ENCODE peak calls at places on chromosomes 5 and 9, in eight cellular contexts. Y, F, B, E, R, A, D and U are unnamed samples.

GRCh38 chr5:36958612-36959011 is 82.0 kb downstream of the NIPBL start:
- DNase-seq in Y (no peak), F (no peak), B (no peak), E (no peak), R (no peak), A (no peak), D (no peak), U (no peak)

GRCh38 chr5:79990598-79991507 is at the start of gene MTX3:
- DNase-seq in Y (peak), F (peak), B (peak), E (peak), R (peak), A (peak), D (peak), U (peak)

GRCh38 chr5:123455640-123456039 is 32.4 kb upstream of the CEP120 start:
- DNase-seq in Y (no peak), F (no peak), B (no peak), E (no peak), R (no peak), A (no peak), D (no peak), U (no peak)

GRCh38 chr9:75918154-75918553 is 27.7 kb downstream of the PCSK5 start:
- DNase-seq in Y (no peak), F (no peak), B (no peak), E (no peak), R (no peak), A (no peak), D (no peak), U (no peak)

GRCh38 chr5:66717455-66718373 is 121.5 kb downstream of the MAST4 start:
- DNase-seq in Y (no peak), F (no peak), B (no peak), E (no peak), R (no peak), A (no peak), D (peak), U (no peak)

GRCh38 chr9:129493002-129493713 is 127.7 kb downstream of the C9orf50 start:
- DNase-seq in Y (no peak), F (no peak), B (no peak), E (no peak), R (no peak), A (no peak), D (no peak), U (no peak)

GRCh38 chr9:69762527-69762926 is 2.7 kb upstream of the PTAR1 start:
- DNase-seq in Y (no peak), F (no peak), B (no peak), E (no peak), R (no peak), A (no peak), D (no peak), U (no peak)

GRCh38 chr9:129568560-129569505 is 52.1 kb downstream of the C9orf50 start:
- DNase-seq in Y (peak), F (peak), B (peak), E (peak), R (peak), A (peak), D (peak), U (no peak)

GRCh38 chr5:148125641-148126040 is 42.7 kb upstream of the SPINK14 start:
- DNase-seq in Y (no peak), F (no peak), B (no peak), E (no peak), R (no peak), A (no peak), D (peak), U (no peak)

GRCh38 chr5:123454236-123454911 is 31.2 kb upstream of the CEP120 start:
- DNase-seq in Y (no peak), F (no peak), B (no peak), E (no peak), R (no peak), A (no peak), D (no peak), U (no peak)

GRCh38 chr5:38403407-38403806 is 145.0 kb downstream of the EGFLAM start:
- DNase-seq in Y (no peak), F (no peak), B (no peak), E (no peak), R (no peak), A (no peak), D (no peak), U (no peak)

GRCh38 chr5:38329132-38329715 is 70.9 kb downstream of the EGFLAM start:
- DNase-seq in Y (no peak), F (no peak), B (no peak), E (no peak), R (no peak), A (no peak), D (no peak), U (no peak)

GRCh38 chr9:35106343-35106730 is 3.4 kb upstream of the STOML2 start:
- DNase-seq in Y (no peak), F (no peak), B (no peak), E (no peak), R (no peak), A (no peak), D (no peak), U (no peak)

GRCh38 chr5:172380261-172380991 is 73.9 kb downstream of the SH3PXD2B start:
- DNase-seq in Y (no peak), F (no peak), B (no peak), E (no peak), R (no peak), A (no peak), D (no peak), U (no peak)

GRCh38 chr9:84966876-84967830 is 297.6 kb downstream of the NTRK2 start:
- DNase-seq in Y (peak), F (no peak), B (no peak), E (peak), R (no peak), A (peak), D (no peak), U (peak)

GRCh38 chr9:34310205-34310604 is 18.9 kb downstream of the KIF24 start:
- DNase-seq in Y (no peak), F (peak), B (no peak), E (peak), R (no peak), A (no peak), D (no peak), U (no peak)

GRCh38 chr9:107410045-107410819 is 79.3 kb downstream of the KLF4 start:
- DNase-seq in Y (no peak), F (no peak), B (no peak), E (no peak), R (no peak), A (no peak), D (no peak), U (no peak)

GRCh38 chr5:133384903-133385302 is 227.4 kb downstream of the FSTL4 start:
- DNase-seq in Y (no peak), F (no peak), B (no peak), E (no peak), R (no peak), A (no peak), D (no peak), U (no peak)